ENCODE peak calls at places on chromosomes 3 and 15, in ten cellular contexts. P is DND-41, V is hepatocyte, Z is A549, H is thoracic aorta, R is MM.1S, K is foreskin fibroblast, D is AG10803, L is spleen, S is heart right ventricle. U is an unnamed sample.

GRCh38 chr15:69808756-69809155 is 289.0 kb downstream of the TLE3 start:
- DNase-seq in P (no peak), K (no peak), H (no peak), D (peak; percentile 32), R (no peak), Z (peak; percentile 21), V (no peak), L (no peak), S (no peak), U (no peak)

GRCh38 chr3:185778821-185779220 is 46.0 kb downstream of the IGF2BP2 start:
- DNase-seq in R (no peak), P (no peak), D (no peak), S (no peak), L (no peak), V (no peak), H (no peak), Z (no peak), K (no peak), U (no peak)

GRCh38 chr15:53246996-53247395 is 456.9 kb upstream of the ONECUT1 start:
- DNase-seq in Z (no peak), R (no peak), P (no peak), S (no peak), L (no peak), V (no peak), K (no peak), D (no peak), H (no peak), U (no peak)

GRCh38 chr3:44104668-44105321 is 136.9 kb upstream of the TOPAZ1 start:
- DNase-seq in V (peak; percentile 84), D (peak; percentile 46), Z (peak; percentile 38), P (no peak), K (peak; percentile 82), R (peak; percentile 68), S (no peak), L (no peak), H (no peak), U (no peak)

GRCh38 chr3:4755566-4755965 is 223.7 kb upstream of the BHLHE40 start:
- DNase-seq in Z (no peak), S (no peak), P (no peak), H (no peak), D (no peak), R (no peak), L (no peak), K (no peak), V (no peak), U (no peak)

GRCh38 chr3:178618197-178618596 is 82.0 kb downstream of the KCNMB2 start:
- DNase-seq in Z (no peak), P (no peak), L (no peak), K (peak; percentile 28), R (no peak), D (peak; percentile 18), H (no peak), V (peak; percentile 37), S (no peak), U (no peak)

GRCh38 chr3:94423566-94423965 is 360.7 kb downstream of the NSUN3 start:
- DNase-seq in K (peak; percentile 25), L (no peak), D (peak; percentile 2), P (no peak), Z (no peak), H (no peak), V (no peak), R (no peak), S (no peak), U (no peak)

GRCh38 chr15:47673343-47673761 is 44.0 kb upstream of the SEMA6D start:
- DNase-seq in S (no peak), L (no peak), Z (no peak), R (no peak), V (peak; percentile 10), H (no peak), K (peak; percentile 21), D (no peak), P (no peak), U (no peak)

GRCh38 chr15:77840962-77841361 is 208.2 kb upstream of the LINGO1 start:
- DNase-seq in V (peak; percentile 60), L (peak; percentile 31), Z (peak; percentile 38), S (no peak), H (no peak), P (no peak), D (peak; percentile 64), K (peak; percentile 42), R (no peak), U (no peak)

GRCh38 chr15:71629761-71630499 is 180.4 kb upstream of the NR2E3 start:
- DNase-seq in L (no peak), R (no peak), Z (no peak), P (no peak), K (peak; percentile 59), H (no peak), V (no peak), D (no peak), S (no peak), U (no peak)

GRCh38 chr3:24780992-24781391 is 286.3 kb upstream of the THRB start:
- DNase-seq in V (no peak), P (no peak), L (no peak), H (no peak), R (no peak), S (no peak), K (no peak), D (no peak), Z (no peak), U (no peak)

GRCh38 chr3:14425574-14426304 is 23.3 kb downstream of the SLC6A6 start:
- DNase-seq in K (no peak), Z (no peak), S (no peak), P (peak; percentile 18), R (no peak), D (no peak), L (peak; percentile 92), H (no peak), V (no peak), U (no peak)

GRCh38 chr15:31297221-31297879 is 29.3 kb upstream of the KLF13 start:
- DNase-seq in R (no peak), P (peak; percentile 0), Z (no peak), H (no peak), V (no peak), L (peak; percentile 60), D (no peak), K (no peak), S (no peak), U (no peak)

GRCh38 chr3:45084820-45085816 is 59.0 kb downstream of the CLEC3B start:
- DNase-seq in Z (no peak), H (no peak), L (no peak), D (peak; percentile 93), V (peak; percentile 41), S (no peak), K (peak; percentile 94), P (no peak), R (no peak), U (no peak)

GRCh38 chr3:160001850-160002623 is 13.4 kb downstream of the IL12A start:
- DNase-seq in S (no peak), K (no peak), P (no peak), L (no peak), D (no peak), V (no peak), H (no peak), Z (no peak), R (no peak), U (no peak)

DNA sequence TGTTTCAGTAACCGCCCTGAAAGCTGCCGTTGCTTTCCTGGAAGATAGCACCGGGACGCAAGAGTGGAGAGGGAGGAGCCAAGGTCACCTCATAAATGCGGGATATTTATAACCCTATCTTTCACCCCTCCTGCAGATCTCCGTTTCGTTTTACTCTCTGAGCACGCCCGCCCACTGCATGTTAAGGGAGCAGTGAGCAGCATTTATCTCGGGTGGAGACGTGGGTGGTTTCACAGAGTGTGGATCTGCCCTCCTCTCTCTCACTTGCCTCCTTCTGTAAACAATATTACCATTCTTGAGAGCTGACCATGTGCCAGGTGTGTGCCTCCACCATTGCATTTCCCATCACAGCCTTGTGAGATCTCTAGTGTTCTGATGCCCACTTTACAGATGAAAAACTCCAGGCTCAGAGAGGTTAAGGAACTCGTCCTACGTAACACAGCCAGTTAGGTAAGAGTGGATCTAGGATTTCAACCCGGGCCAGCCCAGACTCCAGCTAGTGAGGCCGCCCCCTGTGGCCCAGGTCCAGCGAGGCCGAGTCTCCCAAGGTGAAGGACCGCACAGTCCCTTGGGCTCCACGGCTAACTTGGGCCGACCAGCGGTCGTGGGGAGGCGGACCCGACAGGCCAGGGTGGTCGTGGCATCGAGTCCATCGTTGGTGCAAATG is 16.9 kb upstream of the SEMA4B start:
- DNase-seq in L (peak; percentile 86), S (peak; percentile 76), R (peak; percentile 95), Z (peak; percentile 94), V (peak; percentile 92), K (peak; percentile 68), H (peak; percentile 68), D (peak; percentile 61), P (no peak), U (peak; percentile 93)
- TF ChIP-seq CTCF in L (no peak), S (no peak), R (peak; percentile 6), Z (no peak), V (peak; percentile 3), K (no peak), H (no peak), D (no peak), P (no peak), U (no peak)

DNA sequence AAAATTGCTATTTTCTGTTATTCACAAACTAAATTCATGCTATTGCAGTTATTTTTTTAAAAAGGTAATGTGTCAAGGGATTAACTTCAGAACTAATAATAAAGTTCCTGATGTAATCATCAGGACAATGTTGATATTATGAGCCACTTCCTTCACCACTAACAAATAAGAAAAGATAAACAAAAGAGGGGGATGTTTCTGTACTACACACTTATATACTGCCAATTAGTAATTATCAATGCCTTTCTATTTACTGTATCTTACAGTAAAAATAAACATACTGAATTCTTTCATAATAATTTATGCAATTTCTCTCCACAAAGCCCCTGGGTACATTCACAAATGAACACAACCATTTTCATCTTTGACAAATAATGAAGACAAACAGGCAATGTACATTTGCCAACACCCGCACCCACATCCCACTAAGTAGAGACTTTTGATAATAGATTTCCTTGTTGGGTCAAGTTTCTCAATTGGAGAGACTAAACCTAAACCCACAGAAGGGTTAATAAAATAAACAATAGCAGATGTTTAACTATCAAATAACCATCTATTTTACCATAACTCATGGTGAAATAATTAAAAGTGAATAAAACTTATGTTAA is 3.7 kb downstream of the CBLB start:
- DNase-seq in R (no peak), Z (no peak), V (no peak), P (no peak), L (no peak), K (no peak), S (no peak), H (no peak), D (no peak), U (no peak)
- H3K4me3 ChIP-seq in R (no peak overlapping the region), Z (no peak overlapping the region), V (peak overlapping the region; percentile 11), P (no peak overlapping the region), L (peak overlapping the region; percentile 85), K (peak overlapping the region; percentile 88), S (peak overlapping the region; percentile 93), H (peak overlapping the region; percentile 97), D (peak overlapping the region; percentile 89), U (peak overlapping the region; percentile 91)

GRCh38 chr15:44710236-44711088 is 661 bp downstream of the PATL2 start:
- DNase-seq in V (peak; percentile 47), Z (peak; percentile 22), D (peak; percentile 22), P (peak; percentile 42), K (peak; percentile 46), R (peak; percentile 71), H (no peak), L (peak; percentile 88), S (no peak), U (no peak)
- TF ChIP-seq CTCF in V (peak; percentile 47), Z (peak; percentile 51), D (peak; percentile 51), P (peak; percentile 61), K (peak; percentile 34), R (peak; percentile 54), H (peak; percentile 4), L (peak; percentile 41), S (peak; percentile 8), U (no peak)

DNA sequence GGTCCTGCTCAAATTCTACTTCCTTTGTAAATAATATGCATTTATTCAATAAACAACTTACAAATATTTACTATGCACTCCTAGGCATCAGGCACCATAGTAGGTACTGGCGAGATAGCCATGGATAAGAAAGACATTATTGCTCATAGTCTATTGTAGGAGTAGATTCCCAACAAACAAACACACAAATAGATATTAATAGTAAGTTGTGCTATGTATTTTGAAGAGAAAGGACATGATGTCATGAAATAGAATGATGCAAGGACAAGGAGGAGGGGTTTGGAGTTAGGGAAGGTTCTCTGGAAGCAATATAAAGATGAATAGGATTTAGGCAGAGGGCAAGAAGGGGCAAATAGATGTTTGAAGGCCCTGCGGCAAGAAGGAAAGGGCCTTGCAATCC is 232.0 kb upstream of the TPRG1 start:
- DNase-seq in P (no peak), H (no peak), S (no peak), V (no peak), R (no peak), L (no peak), K (no peak), Z (no peak), D (no peak), U (no peak)
- H3K4me3 ChIP-seq in P (no peak overlapping the region), H (no peak overlapping the region), S (no peak overlapping the region), V (no peak overlapping the region), R (no peak overlapping the region), L (no peak overlapping the region), K (no peak overlapping the region), Z (no peak overlapping the region), D (no peak overlapping the region), U (no peak overlapping the region)

U was measured in coronary artery.